ENCODE peak calls at places on chromosome 6, in five cellular contexts. G is right cardiac atrium; W is activated B cell treated with CpG ODN at 0.5 μM for 24 hours; C is NCI-H2081; A is effector CD8-positive, alpha-beta T cell. O is an unnamed sample.

GRCh38 chr6:12613819-12614218 is 102.7 kb upstream of the PHACTR1 start:
- DNase-seq in G (no peak), W (no peak), C (no peak), A (no peak), O (no peak)

GRCh38 chr6:138099832-138100231 is 7.4 kb downstream of the PERP start:
- DNase-seq in G (no peak), W (no peak), C (no peak), A (no peak), O (no peak)

GRCh38 chr6:91387290-91388062 is 800.6 kb upstream of the MAP3K7 start:
- DNase-seq in G (no peak), W (no peak), C (no peak), A (no peak), O (no peak)

GRCh38 chr6:47484616-47485015 is 7.0 kb downstream of the CD2AP start:
- DNase-seq in G (no peak), W (no peak), C (no peak), A (no peak), O (no peak)

GRCh38 chr6:52362443-52363221 is 681 bp downstream of the PAQR8 start:
- DNase-seq in G (peak), W (peak), C (peak), A (peak), O (peak)

GRCh38 chr6:46453221-46453620 is 38.0 kb downstream of the RCAN2 start:
- DNase-seq in G (no peak), W (no peak), C (no peak), A (no peak), O (no peak)

GRCh38 chr6:158797331-158798202 is 21.6 kb downstream of the EZR start:
- DNase-seq in G (no peak), W (no peak), C (no peak), A (no peak), O (no peak)

GRCh38 chr6:135410856-135411255 is 86.7 kb downstream of the AHI1 start:
- DNase-seq in G (no peak), W (no peak), C (no peak), A (no peak), O (no peak)

GRCh38 chr6:143224516-143224915 is 163.8 kb downstream of the AIG1 start:
- DNase-seq in G (no peak), W (no peak), C (no peak), A (no peak), O (no peak)

GRCh38 chr6:98539669-98540207 is 294.6 kb upstream of the POU3F2 start:
- DNase-seq in G (no peak), W (no peak), C (peak), A (no peak), O (no peak)

GRCh38 chr6:169847773-169848380 is 96.5 kb downstream of the ERMARD start:
- DNase-seq in G (no peak), W (peak), C (no peak), A (no peak), O (no peak)

GRCh38 chr6:42967228-42967627 is 6.7 kb downstream of the GNMT start:
- DNase-seq in G (no peak), W (no peak), C (no peak), A (no peak), O (no peak)

GRCh38 chr6:14286144-14286543 is 168.6 kb downstream of the CD83 start:
- DNase-seq in G (no peak), W (no peak), C (no peak), A (no peak), O (no peak)

GRCh38 chr6:111477481-111477938 is 5.5 kb downstream of the REV3L start:
- DNase-seq in G (no peak), W (no peak), C (no peak), A (no peak), O (no peak)

GRCh38 chr6:70162972-70163371 is 139.9 kb downstream of the COL9A1 start:
- DNase-seq in G (no peak), W (no peak), C (no peak), A (no peak), O (no peak)

GRCh38 chr6:90466191-90466940 is 120.5 kb downstream of the MAP3K7 start:
- DNase-seq in G (no peak), W (no peak), C (no peak), A (no peak), O (no peak)

GRCh38 chr6:77450924-77451323 is 12.4 kb downstream of the HTR1B start:
- DNase-seq in G (no peak), W (no peak), C (no peak), A (no peak), O (no peak)

GRCh38 chr6:40882321-40882720 is 156.7 kb downstream of the UNC5CL start:
- DNase-seq in G (no peak), W (no peak), C (peak), A (no peak), O (no peak)

O was measured in dorsolateral prefrontal cortex.